ENCODE peak calls at places on chromosomes 11 and 22, in six cellular contexts. One of them, this sample, is unnamed.

GRCh38 chr11:103773059-103773458 is 263.4 kb upstream of the DDI1 start:
- ATAC-seq in gastroesophageal sphincter: peak
- ATAC-seq in SK-N-SH treated with all-trans-retinoic acid at 6 μM for 48 hours: no peak
- ATAC-seq in RWPE2: no peak
- ATAC-seq in stimulated activated effector memory CD8-positive, alpha-beta T cell treated with anti-CD3 and anti-CD28 coated beads, Interleukin-12 subunit alpha, Interleukin-12 subunit beta, amount 100 ng/mL, for 72 hours: no peak
- ATAC-seq in psoas muscle: no peak
- ATAC-seq in this sample: no peak

GRCh38 chr11:61533401-61533800 is 24.9 kb downstream of the LRRC10B start:
- ATAC-seq in gastroesophageal sphincter: no peak
- ATAC-seq in SK-N-SH treated with all-trans-retinoic acid at 6 μM for 48 hours: no peak
- ATAC-seq in RWPE2: peak
- ATAC-seq in stimulated activated effector memory CD8-positive, alpha-beta T cell treated with anti-CD3 and anti-CD28 coated beads, Interleukin-12 subunit alpha, Interleukin-12 subunit beta, amount 100 ng/mL, for 72 hours: no peak
- ATAC-seq in psoas muscle: no peak
- ATAC-seq in this sample: no peak

GRCh38 chr22:17198188-17199130 is 20.8 kb downstream of the ADA2 start:
- ATAC-seq in gastroesophageal sphincter: no peak
- ATAC-seq in SK-N-SH treated with all-trans-retinoic acid at 6 μM for 48 hours: no peak
- ATAC-seq in RWPE2: no peak
- ATAC-seq in stimulated activated effector memory CD8-positive, alpha-beta T cell treated with anti-CD3 and anti-CD28 coated beads, Interleukin-12 subunit alpha, Interleukin-12 subunit beta, amount 100 ng/mL, for 72 hours: no peak
- ATAC-seq in psoas muscle: peak
- ATAC-seq in this sample: no peak

GRCh38 chr11:110217478-110217877 is 78.9 kb downstream of the RDX start:
- ATAC-seq in gastroesophageal sphincter: no peak
- ATAC-seq in SK-N-SH treated with all-trans-retinoic acid at 6 μM for 48 hours: no peak
- ATAC-seq in RWPE2: no peak
- ATAC-seq in stimulated activated effector memory CD8-positive, alpha-beta T cell treated with anti-CD3 and anti-CD28 coated beads, Interleukin-12 subunit alpha, Interleukin-12 subunit beta, amount 100 ng/mL, for 72 hours: peak
- ATAC-seq in psoas muscle: no peak
- ATAC-seq in this sample: no peak

GRCh38 chr11:74447720-74448119 is 19.6 kb downstream of the KCNE3 start:
- ATAC-seq in gastroesophageal sphincter: no peak
- ATAC-seq in SK-N-SH treated with all-trans-retinoic acid at 6 μM for 48 hours: no peak
- ATAC-seq in RWPE2: no peak
- ATAC-seq in stimulated activated effector memory CD8-positive, alpha-beta T cell treated with anti-CD3 and anti-CD28 coated beads, Interleukin-12 subunit alpha, Interleukin-12 subunit beta, amount 100 ng/mL, for 72 hours: no peak
- ATAC-seq in psoas muscle: no peak
- ATAC-seq in this sample: no peak

GRCh38 chr11:95577716-95578460 is 211.7 kb downstream of the FAM76B start:
- ATAC-seq in gastroesophageal sphincter: no peak
- ATAC-seq in SK-N-SH treated with all-trans-retinoic acid at 6 μM for 48 hours: no peak
- ATAC-seq in RWPE2: peak
- ATAC-seq in stimulated activated effector memory CD8-positive, alpha-beta T cell treated with anti-CD3 and anti-CD28 coated beads, Interleukin-12 subunit alpha, Interleukin-12 subunit beta, amount 100 ng/mL, for 72 hours: peak
- ATAC-seq in psoas muscle: no peak
- ATAC-seq in this sample: peak

GRCh38 chr22:27174970-27175369 is 517.6 kb downstream of the MIAT start:
- ATAC-seq in gastroesophageal sphincter: no peak
- ATAC-seq in SK-N-SH treated with all-trans-retinoic acid at 6 μM for 48 hours: no peak
- ATAC-seq in RWPE2: no peak
- ATAC-seq in stimulated activated effector memory CD8-positive, alpha-beta T cell treated with anti-CD3 and anti-CD28 coated beads, Interleukin-12 subunit alpha, Interleukin-12 subunit beta, amount 100 ng/mL, for 72 hours: no peak
- ATAC-seq in psoas muscle: no peak
- ATAC-seq in this sample: no peak

GRCh38 chr22:20550851-20551744 is 43.7 kb downstream of the MED15 start:
- ATAC-seq in gastroesophageal sphincter: peak
- ATAC-seq in SK-N-SH treated with all-trans-retinoic acid at 6 μM for 48 hours: peak
- ATAC-seq in RWPE2: no peak
- ATAC-seq in stimulated activated effector memory CD8-positive, alpha-beta T cell treated with anti-CD3 and anti-CD28 coated beads, Interleukin-12 subunit alpha, Interleukin-12 subunit beta, amount 100 ng/mL, for 72 hours: peak
- ATAC-seq in psoas muscle: peak
- ATAC-seq in this sample: peak

GRCh38 chr11:86416494-86416893 is 41.8 kb downstream of the CCDC81 start:
- ATAC-seq in gastroesophageal sphincter: no peak
- ATAC-seq in SK-N-SH treated with all-trans-retinoic acid at 6 μM for 48 hours: peak
- ATAC-seq in RWPE2: no peak
- ATAC-seq in stimulated activated effector memory CD8-positive, alpha-beta T cell treated with anti-CD3 and anti-CD28 coated beads, Interleukin-12 subunit alpha, Interleukin-12 subunit beta, amount 100 ng/mL, for 72 hours: no peak
- ATAC-seq in psoas muscle: no peak
- ATAC-seq in this sample: peak

GRCh38 chr11:85809191-85809590 is 1.8 kb downstream of the SYTL2 start:
- ATAC-seq in gastroesophageal sphincter: no peak
- ATAC-seq in SK-N-SH treated with all-trans-retinoic acid at 6 μM for 48 hours: no peak
- ATAC-seq in RWPE2: no peak
- ATAC-seq in stimulated activated effector memory CD8-positive, alpha-beta T cell treated with anti-CD3 and anti-CD28 coated beads, Interleukin-12 subunit alpha, Interleukin-12 subunit beta, amount 100 ng/mL, for 72 hours: peak
- ATAC-seq in psoas muscle: no peak
- ATAC-seq in this sample: no peak

GRCh38 chr22:25645964-25646363 is 81.5 kb downstream of the GRK3 start:
- ATAC-seq in gastroesophageal sphincter: no peak
- ATAC-seq in SK-N-SH treated with all-trans-retinoic acid at 6 μM for 48 hours: no peak
- ATAC-seq in RWPE2: peak
- ATAC-seq in stimulated activated effector memory CD8-positive, alpha-beta T cell treated with anti-CD3 and anti-CD28 coated beads, Interleukin-12 subunit alpha, Interleukin-12 subunit beta, amount 100 ng/mL, for 72 hours: no peak
- ATAC-seq in psoas muscle: no peak
- ATAC-seq in this sample: no peak

GRCh38 chr22:36341640-36342041 is 46.1 kb downstream of the MYH9 start:
- ATAC-seq in gastroesophageal sphincter: no peak
- ATAC-seq in SK-N-SH treated with all-trans-retinoic acid at 6 μM for 48 hours: no peak
- ATAC-seq in RWPE2: no peak
- ATAC-seq in stimulated activated effector memory CD8-positive, alpha-beta T cell treated with anti-CD3 and anti-CD28 coated beads, Interleukin-12 subunit alpha, Interleukin-12 subunit beta, amount 100 ng/mL, for 72 hours: no peak
- ATAC-seq in psoas muscle: no peak
- ATAC-seq in this sample: no peak

GRCh38 chr11:47448566-47449427 is at the start of gene RAPSN:
- ATAC-seq in gastroesophageal sphincter: no peak
- ATAC-seq in SK-N-SH treated with all-trans-retinoic acid at 6 μM for 48 hours: peak
- ATAC-seq in RWPE2: no peak
- ATAC-seq in stimulated activated effector memory CD8-positive, alpha-beta T cell treated with anti-CD3 and anti-CD28 coated beads, Interleukin-12 subunit alpha, Interleukin-12 subunit beta, amount 100 ng/mL, for 72 hours: no peak
- ATAC-seq in psoas muscle: peak
- ATAC-seq in this sample: no peak

GRCh38 chr22:23197836-23198235 is 17.5 kb downstream of the BCR start:
- ATAC-seq in gastroesophageal sphincter: no peak
- ATAC-seq in SK-N-SH treated with all-trans-retinoic acid at 6 μM for 48 hours: no peak
- ATAC-seq in RWPE2: no peak
- ATAC-seq in stimulated activated effector memory CD8-positive, alpha-beta T cell treated with anti-CD3 and anti-CD28 coated beads, Interleukin-12 subunit alpha, Interleukin-12 subunit beta, amount 100 ng/mL, for 72 hours: no peak
- ATAC-seq in psoas muscle: no peak
- ATAC-seq in this sample: no peak